ENCODE peak calls at places on chromosomes 16 and 17, in seven cellular contexts. One of them, this sample, is unnamed.

GRCh38 chr16:78791011-78791410 is 691.6 kb downstream of the WWOX start:
- DNase-seq in endothelial cell of umbilical vein: no peak
- DNase-seq in aorta: no peak
- DNase-seq in HCT116: no peak
- DNase-seq in heart right ventricle: no peak
- DNase-seq in HL-60: no peak
- DNase-seq in uterus: no peak
- DNase-seq in this sample: no peak

GRCh38 chr16:70594569-70594968 is 51.8 kb upstream of the IL34 start:
- DNase-seq in endothelial cell of umbilical vein: peak; percentile 35
- DNase-seq in aorta: peak; percentile 77
- DNase-seq in HCT116: no peak
- DNase-seq in heart right ventricle: peak; percentile 61
- DNase-seq in HL-60: no peak
- DNase-seq in uterus: peak; percentile 82
- DNase-seq in this sample: no peak

GRCh38 chr16:77406680-77407079 is 28.2 kb downstream of the ADAMTS18 start:
- DNase-seq in endothelial cell of umbilical vein: peak; percentile 32
- DNase-seq in aorta: no peak
- DNase-seq in HCT116: peak; percentile 4
- DNase-seq in heart right ventricle: no peak
- DNase-seq in HL-60: no peak
- DNase-seq in uterus: no peak
- DNase-seq in this sample: no peak

GRCh38 chr16:4801962-4802658 is at the start of gene ROGDI:
- DNase-seq in endothelial cell of umbilical vein: peak; percentile 46
- DNase-seq in aorta: peak; percentile 76
- DNase-seq in HCT116: peak; percentile 64
- DNase-seq in heart right ventricle: peak; percentile 76
- DNase-seq in HL-60: peak; percentile 61
- DNase-seq in uterus: peak; percentile 63
- DNase-seq in this sample: no peak

GRCh38 chr17:4968916-4969550 is 1.4 kb upstream of the SPAG7 start:
- DNase-seq in endothelial cell of umbilical vein: peak; percentile 38
- DNase-seq in aorta: no peak
- DNase-seq in HCT116: no peak
- DNase-seq in heart right ventricle: no peak
- DNase-seq in HL-60: peak; percentile 73
- DNase-seq in uterus: peak; percentile 51
- DNase-seq in this sample: peak; percentile 85

GRCh38 chr16:71423865-71424264 is 18.0 kb downstream of the TLE7 start:
- DNase-seq in endothelial cell of umbilical vein: no peak
- DNase-seq in aorta: no peak
- DNase-seq in HCT116: no peak
- DNase-seq in heart right ventricle: no peak
- DNase-seq in HL-60: no peak
- DNase-seq in uterus: no peak
- DNase-seq in this sample: no peak

GRCh38 chr16:54207837-54208236 is 78.8 kb downstream of the IRX3 start:
- DNase-seq in endothelial cell of umbilical vein: no peak
- DNase-seq in aorta: no peak
- DNase-seq in HCT116: no peak
- DNase-seq in heart right ventricle: no peak
- DNase-seq in HL-60: no peak
- DNase-seq in uterus: no peak
- DNase-seq in this sample: no peak

GRCh38 chr16:58128181-58128631 is 975 bp downstream of the CFAP20 start:
- DNase-seq in endothelial cell of umbilical vein: no peak
- DNase-seq in aorta: no peak
- DNase-seq in HCT116: no peak
- DNase-seq in heart right ventricle: no peak
- DNase-seq in HL-60: no peak
- DNase-seq in uterus: no peak
- DNase-seq in this sample: no peak

GRCh38 chr17:77527394-77527793 is 386.6 kb downstream of the SEC14L1 start:
- DNase-seq in endothelial cell of umbilical vein: no peak
- DNase-seq in aorta: no peak
- DNase-seq in HCT116: no peak
- DNase-seq in heart right ventricle: no peak
- DNase-seq in HL-60: no peak
- DNase-seq in uterus: no peak
- DNase-seq in this sample: no peak

GRCh38 chr17:13735861-13736260 is 134.1 kb upstream of the HS3ST3A1 start:
- DNase-seq in endothelial cell of umbilical vein: no peak
- DNase-seq in aorta: no peak
- DNase-seq in HCT116: no peak
- DNase-seq in heart right ventricle: no peak
- DNase-seq in HL-60: no peak
- DNase-seq in uterus: no peak
- DNase-seq in this sample: no peak

GRCh38 chr17:82931696-82932060 is 91.9 kb upstream of the ZNF750 start:
- DNase-seq in endothelial cell of umbilical vein: no peak
- DNase-seq in aorta: peak; percentile 85
- DNase-seq in HCT116: no peak
- DNase-seq in heart right ventricle: peak; percentile 77
- DNase-seq in HL-60: no peak
- DNase-seq in uterus: peak; percentile 86
- DNase-seq in this sample: peak; percentile 73

GRCh38 chr16:70252355-70252988 is 732 bp upstream of the EXOSC6 start:
- DNase-seq in endothelial cell of umbilical vein: no peak
- DNase-seq in aorta: no peak
- DNase-seq in HCT116: no peak
- DNase-seq in heart right ventricle: no peak
- DNase-seq in HL-60: no peak
- DNase-seq in uterus: no peak
- DNase-seq in this sample: no peak

GRCh38 chr16:47492036-47492427 is 30.9 kb downstream of the PHKB start:
- DNase-seq in endothelial cell of umbilical vein: no peak
- DNase-seq in aorta: no peak
- DNase-seq in HCT116: no peak
- DNase-seq in heart right ventricle: no peak
- DNase-seq in HL-60: no peak
- DNase-seq in uterus: no peak
- DNase-seq in this sample: no peak

GRCh38 chr17:57988301-57989010 is 402 bp upstream of the VEZF1 start:
- DNase-seq in endothelial cell of umbilical vein: peak; percentile 69
- DNase-seq in aorta: peak; percentile 82
- DNase-seq in HCT116: peak; percentile 51
- DNase-seq in heart right ventricle: peak; percentile 70
- DNase-seq in HL-60: no peak
- DNase-seq in uterus: peak; percentile 75
- DNase-seq in this sample: no peak

GRCh38 chr16:67936876-67937605 is 391 bp upstream of the PSMB10 start:
- DNase-seq in endothelial cell of umbilical vein: peak; percentile 64
- DNase-seq in aorta: no peak
- DNase-seq in HCT116: no peak
- DNase-seq in heart right ventricle: peak; percentile 78
- DNase-seq in HL-60: peak; percentile 54
- DNase-seq in uterus: no peak
- DNase-seq in this sample: no peak

GRCh38 chr17:17814162-17815061 is 22.4 kb downstream of the SREBF1 start:
- DNase-seq in endothelial cell of umbilical vein: no peak
- DNase-seq in aorta: no peak
- DNase-seq in HCT116: no peak
- DNase-seq in heart right ventricle: no peak
- DNase-seq in HL-60: no peak
- DNase-seq in uterus: no peak
- DNase-seq in this sample: no peak

GRCh38 chr16:83771306-83771942 is 36.4 kb upstream of the HSBP1 start:
- DNase-seq in endothelial cell of umbilical vein: peak; percentile 78
- DNase-seq in aorta: peak; percentile 82
- DNase-seq in HCT116: no peak
- DNase-seq in heart right ventricle: peak; percentile 77
- DNase-seq in HL-60: no peak
- DNase-seq in uterus: peak; percentile 18
- DNase-seq in this sample: no peak

GRCh38 chr17:28760987-28761562 is 17.3 kb downstream of the TRAF4 start:
- DNase-seq in endothelial cell of umbilical vein: peak; percentile 65
- DNase-seq in aorta: peak; percentile 80
- DNase-seq in HCT116: no peak
- DNase-seq in heart right ventricle: peak; percentile 54
- DNase-seq in HL-60: no peak
- DNase-seq in uterus: peak; percentile 36
- DNase-seq in this sample: no peak

GRCh38 chr17:36849871-36850348 is 87.4 kb upstream of the LHX1 start:
- DNase-seq in endothelial cell of umbilical vein: peak; percentile 59
- DNase-seq in aorta: no peak
- DNase-seq in HCT116: peak; percentile 51
- DNase-seq in heart right ventricle: no peak
- DNase-seq in HL-60: no peak
- DNase-seq in uterus: no peak
- DNase-seq in this sample: no peak

DNA sequence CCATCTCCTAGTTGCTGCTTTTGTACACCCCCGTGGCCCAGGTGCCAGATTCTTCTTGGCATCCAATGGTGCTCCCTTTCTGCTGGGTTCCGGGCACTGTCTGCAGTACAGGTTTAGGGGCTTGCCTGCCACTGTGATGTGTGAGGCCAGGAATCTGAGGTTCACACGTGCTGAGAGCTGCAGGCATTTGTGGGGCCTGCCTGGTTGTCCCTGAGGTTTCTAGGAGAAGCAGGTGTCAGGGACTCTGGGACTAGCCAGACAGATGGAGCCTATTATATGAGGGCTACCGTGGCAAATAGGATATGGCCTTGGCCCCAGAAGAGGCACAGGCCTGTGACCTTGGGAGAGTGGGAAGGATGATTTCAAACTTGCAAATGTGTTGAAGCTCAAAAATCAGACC is 29.3 kb downstream of the NDEL1 start:
- DNase-seq in endothelial cell of umbilical vein: no peak
- DNase-seq in aorta: no peak
- DNase-seq in HCT116: no peak
- DNase-seq in heart right ventricle: no peak
- DNase-seq in HL-60: no peak
- DNase-seq in uterus: no peak
- DNase-seq in this sample: no peak
- H3K27ac ChIP-seq in endothelial cell of umbilical vein: no peak overlapping the region
- H3K27ac ChIP-seq in aorta: peak overlapping the region; percentile 11
- H3K27ac ChIP-seq in HCT116: no peak overlapping the region
- H3K27ac ChIP-seq in heart right ventricle: no peak overlapping the region
- H3K27ac ChIP-seq in HL-60: no peak overlapping the region
- H3K27ac ChIP-seq in uterus: no peak overlapping the region
- H3K27ac ChIP-seq in this sample: no peak overlapping the region

DNA sequence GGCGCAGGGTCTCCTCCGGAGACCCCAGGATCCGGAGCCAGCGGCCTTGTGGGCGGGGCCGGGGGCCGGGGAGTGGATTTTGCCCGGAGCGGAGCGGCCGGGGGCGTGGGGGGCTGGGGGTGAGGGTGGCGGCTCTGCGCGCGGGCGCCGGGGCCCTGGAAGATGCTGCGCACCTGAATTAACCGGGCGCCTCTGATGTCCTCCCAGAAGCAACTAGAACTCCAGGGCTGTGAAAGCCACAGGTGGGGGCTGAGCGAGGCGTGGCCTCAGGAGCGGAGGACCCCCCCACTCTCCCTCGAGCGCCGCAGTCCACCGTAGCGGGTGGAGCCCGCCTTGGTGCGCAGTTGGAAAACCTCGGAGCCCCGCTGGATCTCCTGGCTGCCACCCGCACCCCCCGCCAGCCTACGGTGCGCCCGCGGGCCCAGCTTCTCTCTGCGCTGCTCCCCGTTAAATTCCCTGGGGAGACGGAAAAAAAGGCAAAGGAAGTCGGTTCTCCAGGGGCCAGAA is 535 bp downstream of the SLC26A11 start:
- DNase-seq in endothelial cell of umbilical vein: peak; percentile 14
- DNase-seq in aorta: no peak
- DNase-seq in HCT116: no peak
- DNase-seq in heart right ventricle: no peak
- DNase-seq in HL-60: no peak
- DNase-seq in uterus: peak; percentile 40
- DNase-seq in this sample: no peak
- H3K27ac ChIP-seq in endothelial cell of umbilical vein: no peak overlapping the region
- H3K27ac ChIP-seq in aorta: no peak overlapping the region
- H3K27ac ChIP-seq in HCT116: peak overlapping the region; percentile 75
- H3K27ac ChIP-seq in heart right ventricle: peak overlapping the region; percentile 91
- H3K27ac ChIP-seq in HL-60: no peak overlapping the region
- H3K27ac ChIP-seq in uterus: peak overlapping the region; percentile 84
- H3K27ac ChIP-seq in this sample: no peak overlapping the region

DNA sequence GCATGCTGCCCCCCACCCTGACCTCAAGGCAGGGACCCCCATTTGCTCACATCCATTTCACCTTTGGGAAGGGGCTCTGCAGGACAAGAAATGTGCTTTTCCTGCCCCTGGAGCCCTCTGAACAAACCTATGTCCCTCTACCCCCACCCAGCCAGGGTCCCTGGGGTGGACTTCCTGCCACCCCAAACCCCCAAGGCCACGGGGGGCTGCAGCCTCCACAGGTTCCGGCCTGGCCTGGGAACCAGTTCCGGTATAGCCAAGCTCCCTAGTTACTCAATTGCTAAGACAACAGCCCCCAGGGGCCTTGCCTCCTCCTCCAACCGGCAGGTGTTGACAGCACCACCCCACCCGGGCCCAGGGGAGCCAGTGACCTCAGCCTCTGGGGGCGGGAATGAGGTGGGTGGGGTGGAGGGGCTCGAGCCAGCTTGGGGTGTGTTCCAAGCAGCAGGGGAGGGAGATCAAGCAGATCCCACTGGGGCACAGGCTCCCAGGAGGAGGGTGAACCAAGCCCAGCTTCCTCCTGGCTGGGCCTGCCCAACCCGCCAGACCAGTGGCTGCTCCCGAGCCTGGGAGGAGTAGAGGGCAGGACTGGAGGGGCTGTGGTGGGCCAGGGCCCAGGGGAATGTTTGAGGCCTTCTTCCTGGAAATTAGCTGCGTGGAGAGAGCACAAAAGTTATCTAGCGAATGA is 6.6 kb downstream of the PNMT start:
- DNase-seq in endothelial cell of umbilical vein: no peak
- DNase-seq in aorta: peak; percentile 75
- DNase-seq in HCT116: no peak
- DNase-seq in heart right ventricle: peak; percentile 72
- DNase-seq in HL-60: no peak
- DNase-seq in uterus: no peak
- DNase-seq in this sample: no peak
- H3K27ac ChIP-seq in endothelial cell of umbilical vein: no peak overlapping the region
- H3K27ac ChIP-seq in aorta: peak overlapping the region; percentile 52
- H3K27ac ChIP-seq in HCT116: peak overlapping the region; percentile 17
- H3K27ac ChIP-seq in heart right ventricle: peak overlapping the region; percentile 91
- H3K27ac ChIP-seq in HL-60: no peak overlapping the region
- H3K27ac ChIP-seq in uterus: no peak overlapping the region
- H3K27ac ChIP-seq in this sample: no peak overlapping the region

GRCh38 chr17:44496815-44497214 is 6.4 kb downstream of the GPATCH8 start:
- DNase-seq in endothelial cell of umbilical vein: no peak
- DNase-seq in aorta: no peak
- DNase-seq in HCT116: no peak
- DNase-seq in heart right ventricle: no peak
- DNase-seq in HL-60: no peak
- DNase-seq in uterus: no peak
- DNase-seq in this sample: no peak

GRCh38 chr17:44502598-44503079 is 567 bp downstream of the GPATCH8 start:
- DNase-seq in endothelial cell of umbilical vein: peak; percentile 55
- DNase-seq in aorta: no peak
- DNase-seq in HCT116: no peak
- DNase-seq in heart right ventricle: no peak
- DNase-seq in HL-60: no peak
- DNase-seq in uterus: no peak
- DNase-seq in this sample: no peak

GRCh38 chr17:44499722-44500121 is 3.5 kb downstream of the GPATCH8 start:
- DNase-seq in endothelial cell of umbilical vein: no peak
- DNase-seq in aorta: no peak
- DNase-seq in HCT116: no peak
- DNase-seq in heart right ventricle: no peak
- DNase-seq in HL-60: no peak
- DNase-seq in uterus: no peak
- DNase-seq in this sample: no peak

GRCh38 chr17:44503080-44503842 is at the start of gene GPATCH8:
- DNase-seq in endothelial cell of umbilical vein: peak; percentile 96
- DNase-seq in aorta: peak; percentile 97
- DNase-seq in HCT116: peak; percentile 88
- DNase-seq in heart right ventricle: peak; percentile 95
- DNase-seq in HL-60: peak; percentile 92
- DNase-seq in uterus: peak; percentile 92
- DNase-seq in this sample: peak; percentile 82

GRCh38 chr17:44501866-44502265 is 1.3 kb downstream of the GPATCH8 start:
- DNase-seq in endothelial cell of umbilical vein: peak; percentile 41
- DNase-seq in aorta: no peak
- DNase-seq in HCT116: no peak
- DNase-seq in heart right ventricle: no peak
- DNase-seq in HL-60: no peak
- DNase-seq in uterus: no peak
- DNase-seq in this sample: no peak
- H3K27ac ChIP-seq in endothelial cell of umbilical vein: no peak overlapping the region
- H3K27ac ChIP-seq in aorta: no peak overlapping the region
- H3K27ac ChIP-seq in HCT116: peak overlapping the region; percentile 85
- H3K27ac ChIP-seq in heart right ventricle: peak overlapping the region; percentile 86
- H3K27ac ChIP-seq in HL-60: no peak overlapping the region
- H3K27ac ChIP-seq in uterus: peak overlapping the region; percentile 82
- H3K27ac ChIP-seq in this sample: no peak overlapping the region

This sample was measured in AG04450.